ENCODE peak calls at places on chromosomes 11 and 22, in six cellular contexts. One of them, this sample, is unnamed.

GRCh38 chr11:58576792-58577440 is 1.3 kb upstream of the LPXN start:
- DNase-seq in neuronal stem cell: no peak
- DNase-seq in IMR-90: peak; percentile 66
- DNase-seq in H1: no peak
- DNase-seq in trophoblast cell: no peak
- DNase-seq in mesendoderm: peak; percentile 14
- DNase-seq in this sample: peak; percentile 79

GRCh38 chr22:27260087-27260730 is 541.3 kb downstream of the MN1 start:
- DNase-seq in neuronal stem cell: peak; percentile 81
- DNase-seq in IMR-90: no peak
- DNase-seq in H1: no peak
- DNase-seq in trophoblast cell: no peak
- DNase-seq in mesendoderm: no peak
- DNase-seq in this sample: no peak

GRCh38 chr11:66686801-66687750 is 9.4 kb upstream of the RBM4B start:
- DNase-seq in neuronal stem cell: no peak
- DNase-seq in IMR-90: no peak
- DNase-seq in H1: no peak
- DNase-seq in trophoblast cell: peak; percentile 19
- DNase-seq in mesendoderm: peak; percentile 8
- DNase-seq in this sample: no peak

GRCh38 chr11:79414644-79415317 is 26.0 kb downstream of the TENM4 start:
- DNase-seq in neuronal stem cell: no peak
- DNase-seq in IMR-90: peak; percentile 81
- DNase-seq in H1: no peak
- DNase-seq in trophoblast cell: no peak
- DNase-seq in mesendoderm: no peak
- DNase-seq in this sample: peak; percentile 65

GRCh38 chr11:106077609-106078517 is at the start of gene AASDHPPT:
- DNase-seq in neuronal stem cell: no peak
- DNase-seq in IMR-90: peak; percentile 29
- DNase-seq in H1: no peak
- DNase-seq in trophoblast cell: no peak
- DNase-seq in mesendoderm: no peak
- DNase-seq in this sample: no peak

GRCh38 chr11:113468666-113469345 is 6.4 kb downstream of the DRD2 start:
- DNase-seq in neuronal stem cell: no peak
- DNase-seq in IMR-90: no peak
- DNase-seq in H1: no peak
- DNase-seq in trophoblast cell: no peak
- DNase-seq in mesendoderm: no peak
- DNase-seq in this sample: no peak

GRCh38 chr11:10770626-10771254 is 19.7 kb downstream of the CTR9 start:
- DNase-seq in neuronal stem cell: peak; percentile 20
- DNase-seq in IMR-90: peak; percentile 55
- DNase-seq in H1: peak; percentile 61
- DNase-seq in trophoblast cell: peak; percentile 38
- DNase-seq in mesendoderm: peak; percentile 63
- DNase-seq in this sample: peak; percentile 67

GRCh38 chr11:118353084-118353710 is 6.2 kb upstream of the UBE4A start:
- DNase-seq in neuronal stem cell: no peak
- DNase-seq in IMR-90: peak; percentile 5
- DNase-seq in H1: no peak
- DNase-seq in trophoblast cell: no peak
- DNase-seq in mesendoderm: no peak
- DNase-seq in this sample: peak; percentile 34

GRCh38 chr22:33557836-33558235 is 362.4 kb downstream of the LARGE1 start:
- DNase-seq in neuronal stem cell: no peak
- DNase-seq in IMR-90: no peak
- DNase-seq in H1: no peak
- DNase-seq in trophoblast cell: no peak
- DNase-seq in mesendoderm: no peak
- DNase-seq in this sample: no peak

GRCh38 chr11:36367806-36368680 is 72.0 kb downstream of the PRR5L start:
- DNase-seq in neuronal stem cell: no peak
- DNase-seq in IMR-90: no peak
- DNase-seq in H1: no peak
- DNase-seq in trophoblast cell: no peak
- DNase-seq in mesendoderm: no peak
- DNase-seq in this sample: no peak

GRCh38 chr22:41891407-41891806 is 23.5 kb downstream of the SHISA8 start:
- DNase-seq in neuronal stem cell: no peak
- DNase-seq in IMR-90: no peak
- DNase-seq in H1: no peak
- DNase-seq in trophoblast cell: no peak
- DNase-seq in mesendoderm: no peak
- DNase-seq in this sample: no peak

GRCh38 chr11:116703421-116703820 is 69.4 kb downstream of the BUD13 start:
- DNase-seq in neuronal stem cell: peak; percentile 63
- DNase-seq in IMR-90: no peak
- DNase-seq in H1: peak; percentile 76
- DNase-seq in trophoblast cell: no peak
- DNase-seq in mesendoderm: peak; percentile 94
- DNase-seq in this sample: peak; percentile 9

GRCh38 chr11:5596611-5597201 is at the start of gene TRIM6:
- DNase-seq in neuronal stem cell: peak; percentile 18
- DNase-seq in IMR-90: peak; percentile 35
- DNase-seq in H1: peak; percentile 65
- DNase-seq in trophoblast cell: peak; percentile 45
- DNase-seq in mesendoderm: peak; percentile 82
- DNase-seq in this sample: peak; percentile 59

GRCh38 chr11:129417458-129417857 is 41.8 kb downstream of the BARX2 start:
- DNase-seq in neuronal stem cell: no peak
- DNase-seq in IMR-90: no peak
- DNase-seq in H1: no peak
- DNase-seq in trophoblast cell: no peak
- DNase-seq in mesendoderm: no peak
- DNase-seq in this sample: no peak

GRCh38 chr11:94183886-94184264 is 55.2 kb downstream of the PANX1 start:
- DNase-seq in neuronal stem cell: peak; percentile 66
- DNase-seq in IMR-90: peak; percentile 67
- DNase-seq in H1: peak; percentile 93
- DNase-seq in trophoblast cell: peak; percentile 60
- DNase-seq in mesendoderm: peak; percentile 86
- DNase-seq in this sample: peak; percentile 64

GRCh38 chr22:29156507-29156906 is 49.2 kb upstream of the EMID1 start:
- DNase-seq in neuronal stem cell: no peak
- DNase-seq in IMR-90: peak; percentile 5
- DNase-seq in H1: peak; percentile 68
- DNase-seq in trophoblast cell: no peak
- DNase-seq in mesendoderm: peak; percentile 67
- DNase-seq in this sample: peak; percentile 24

GRCh38 chr22:29328566-29329500 is 13.3 kb upstream of the RASL10A start:
- DNase-seq in neuronal stem cell: no peak
- DNase-seq in IMR-90: peak; percentile 22
- DNase-seq in H1: peak; percentile 41
- DNase-seq in trophoblast cell: no peak
- DNase-seq in mesendoderm: no peak
- DNase-seq in this sample: no peak

GRCh38 chr11:57275582-57275981 is 38.5 kb upstream of the APLNR start:
- DNase-seq in neuronal stem cell: no peak
- DNase-seq in IMR-90: peak; percentile 23
- DNase-seq in H1: no peak
- DNase-seq in trophoblast cell: no peak
- DNase-seq in mesendoderm: no peak
- DNase-seq in this sample: no peak

GRCh38 chr11:57276857-57277505 is 39.9 kb upstream of the APLNR start:
- DNase-seq in neuronal stem cell: no peak
- DNase-seq in IMR-90: peak; percentile 41
- DNase-seq in H1: no peak
- DNase-seq in trophoblast cell: no peak
- DNase-seq in mesendoderm: no peak
- DNase-seq in this sample: no peak

GRCh38 chr11:57276169-57276854 is 39.3 kb upstream of the APLNR start:
- DNase-seq in neuronal stem cell: no peak
- DNase-seq in IMR-90: no peak
- DNase-seq in H1: no peak
- DNase-seq in trophoblast cell: no peak
- DNase-seq in mesendoderm: no peak
- DNase-seq in this sample: no peak

GRCh38 chr11:57274904-57275498 is 38.0 kb upstream of the APLNR start:
- DNase-seq in neuronal stem cell: no peak
- DNase-seq in IMR-90: peak; percentile 51
- DNase-seq in H1: no peak
- DNase-seq in trophoblast cell: no peak
- DNase-seq in mesendoderm: no peak
- DNase-seq in this sample: no peak

DNA sequence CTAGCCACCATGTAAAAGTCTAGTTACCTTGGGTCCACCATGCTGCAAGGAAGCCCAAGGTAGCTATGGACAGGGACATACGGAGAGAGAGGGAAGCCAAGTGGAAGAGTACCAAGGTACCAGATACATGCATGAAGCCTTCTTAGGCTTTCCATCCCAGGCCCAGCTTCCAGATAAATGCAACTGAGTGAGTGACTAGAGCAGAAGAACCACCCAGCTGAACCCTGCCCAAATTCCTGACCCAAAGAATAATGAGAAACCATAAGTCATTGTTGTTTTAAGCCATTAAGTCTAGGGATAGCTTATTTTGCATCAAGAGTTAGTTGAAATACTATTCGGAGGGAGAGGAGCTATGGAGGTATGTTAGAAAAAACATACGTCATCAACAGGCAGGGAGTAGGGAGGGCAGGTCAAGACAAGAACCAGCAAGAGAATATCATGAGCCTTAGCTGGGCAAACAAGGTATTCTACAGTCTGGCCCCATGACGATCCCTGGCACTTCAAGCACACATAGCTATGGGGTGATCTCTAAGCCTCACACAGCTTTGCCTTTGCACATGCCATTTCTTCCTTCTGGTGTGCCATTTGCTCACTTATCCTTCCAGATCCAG is 36.5 kb upstream of the APLNR start:
- DNase-seq in neuronal stem cell: no peak
- DNase-seq in IMR-90: no peak
- DNase-seq in H1: no peak
- DNase-seq in trophoblast cell: no peak
- DNase-seq in mesendoderm: no peak
- DNase-seq in this sample: no peak
- H3K4me3 ChIP-seq in neuronal stem cell: no peak overlapping the region
- H3K4me3 ChIP-seq in IMR-90: no peak overlapping the region
- H3K4me3 ChIP-seq in H1: no peak overlapping the region
- H3K4me3 ChIP-seq in trophoblast cell: no peak overlapping the region
- H3K4me3 ChIP-seq in mesendoderm: no peak overlapping the region
- H3K4me3 ChIP-seq in this sample: no peak overlapping the region

DNA sequence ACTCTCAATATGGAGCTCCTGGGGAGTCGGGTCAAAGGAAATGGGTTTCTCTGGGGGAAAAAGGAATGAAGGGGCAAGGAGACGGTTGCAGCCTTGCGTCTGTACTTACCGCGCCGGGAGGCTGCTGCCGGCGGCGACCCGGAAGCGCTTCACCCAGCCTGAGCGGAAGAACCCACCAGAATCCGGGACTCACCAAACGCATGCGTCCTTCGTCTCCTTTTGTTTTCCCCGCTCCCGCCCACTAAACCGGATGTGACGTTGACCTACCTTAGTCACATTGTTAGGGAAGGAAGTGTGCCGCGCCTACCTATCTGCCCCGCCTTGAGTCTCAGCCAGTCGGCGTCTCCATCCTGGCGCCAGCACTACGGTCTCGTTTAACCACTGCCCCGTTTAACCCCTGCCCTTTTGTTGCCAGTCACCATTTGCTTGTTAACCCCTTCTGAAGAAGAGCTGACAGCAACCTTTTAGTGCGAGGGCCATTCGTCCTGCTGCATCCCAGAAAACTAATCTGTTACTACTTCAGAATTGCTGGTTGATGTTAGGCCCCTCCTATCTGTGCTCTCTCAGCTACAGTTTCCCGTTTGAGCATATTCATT is at the start of gene ANAPC15:
- DNase-seq in neuronal stem cell: peak; percentile 98
- DNase-seq in IMR-90: peak; percentile 99
- DNase-seq in H1: peak; percentile 94
- DNase-seq in trophoblast cell: peak; percentile 100
- DNase-seq in mesendoderm: peak; percentile 100
- DNase-seq in this sample: peak; percentile 99
- H2BK5ac ChIP-seq in neuronal stem cell: peak within 1 kb of the TSS; percentile 87
- H2BK5ac ChIP-seq in IMR-90: peak within 1 kb of the TSS; percentile 95
- H2BK5ac ChIP-seq in H1: peak within 1 kb of the TSS; percentile 97
- H2BK5ac ChIP-seq in trophoblast cell: peak within 1 kb of the TSS; percentile 93
- H2BK5ac ChIP-seq in mesendoderm: peak within 1 kb of the TSS; percentile 85
- H2BK5ac ChIP-seq in this sample: peak within 1 kb of the TSS; percentile 100

DNA sequence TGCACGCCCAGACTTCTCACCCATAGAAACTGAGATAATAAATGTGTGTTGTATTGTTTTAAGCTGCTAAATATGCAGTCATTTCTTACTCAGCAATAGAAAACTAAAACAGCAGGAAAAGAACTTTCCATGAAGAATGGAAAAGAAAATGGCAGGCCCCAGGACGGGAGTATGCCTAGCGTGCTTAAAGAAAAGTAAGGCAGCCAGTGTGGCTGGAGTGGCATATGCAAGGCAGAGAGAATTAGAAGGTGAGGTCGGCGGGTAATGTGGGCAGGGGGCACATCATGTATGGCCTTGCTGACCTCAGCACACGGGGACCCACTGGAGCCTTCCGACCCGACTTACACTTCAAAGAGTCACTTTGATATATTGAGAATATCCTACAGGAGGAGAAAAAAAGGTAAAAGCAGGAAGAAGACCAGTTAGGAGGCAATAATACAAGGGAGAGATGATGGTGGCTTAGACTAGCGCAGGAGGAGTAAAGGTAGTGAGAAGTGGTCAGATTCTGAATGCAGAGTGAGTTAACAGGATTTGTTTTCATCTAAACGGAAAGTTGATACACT is 20.5 kb downstream of the TBRG1 start:
- DNase-seq in neuronal stem cell: no peak
- DNase-seq in IMR-90: no peak
- DNase-seq in H1: no peak
- DNase-seq in trophoblast cell: no peak
- DNase-seq in mesendoderm: no peak
- DNase-seq in this sample: no peak
- H3K4me3 ChIP-seq in neuronal stem cell: no peak overlapping the region
- H3K4me3 ChIP-seq in IMR-90: no peak overlapping the region
- H3K4me3 ChIP-seq in H1: no peak overlapping the region
- H3K4me3 ChIP-seq in trophoblast cell: no peak overlapping the region
- H3K4me3 ChIP-seq in mesendoderm: no peak overlapping the region
- H3K4me3 ChIP-seq in this sample: no peak overlapping the region

DNA sequence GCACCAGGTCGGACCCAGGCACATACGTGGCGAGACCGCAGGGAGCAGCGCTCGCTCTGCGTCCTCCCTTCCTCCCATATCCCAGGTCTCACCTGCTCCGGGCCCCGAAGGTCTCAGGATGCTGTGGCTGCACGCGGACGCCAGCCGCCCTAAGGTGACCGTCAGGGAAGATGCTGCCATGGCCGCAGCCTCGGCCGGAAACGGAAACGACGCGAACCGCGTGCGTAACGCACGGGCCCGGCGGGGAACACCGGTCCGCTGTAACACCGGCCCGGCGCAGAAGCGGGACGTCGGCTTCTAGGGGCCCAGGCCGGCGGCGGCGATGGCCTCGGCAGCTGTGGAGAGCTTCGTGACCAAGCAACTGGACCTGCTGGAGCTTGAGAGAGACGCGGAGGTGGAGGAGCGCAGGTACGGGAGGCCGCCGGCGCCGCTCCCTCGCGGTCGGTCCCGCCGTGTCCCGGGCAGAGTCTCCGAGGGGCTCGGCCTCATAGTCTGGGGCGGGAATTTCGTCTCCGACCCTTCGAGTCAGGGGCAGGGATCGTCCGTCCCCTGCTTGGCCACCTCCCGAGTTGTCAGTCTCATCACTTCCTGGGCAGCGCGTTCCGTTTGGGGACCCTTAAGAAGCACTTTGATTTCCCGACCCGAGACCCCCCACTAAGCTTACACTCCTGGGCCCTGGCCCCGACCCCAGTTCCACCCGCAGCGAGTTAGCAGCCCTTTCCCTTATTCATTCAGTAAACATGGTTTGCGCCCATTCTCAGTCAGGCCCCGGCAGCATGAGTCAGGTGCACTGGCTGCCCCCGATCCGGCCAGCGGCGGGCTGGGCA is at the start of the genes IGHMBP2 and MRPL21:
- DNase-seq in neuronal stem cell: peak; percentile 81
- DNase-seq in IMR-90: peak; percentile 80
- DNase-seq in H1: peak; percentile 93
- DNase-seq in trophoblast cell: peak; percentile 83
- DNase-seq in mesendoderm: peak; percentile 89
- DNase-seq in this sample: peak; percentile 87
- H2BK5ac ChIP-seq in neuronal stem cell: peak within 1 kb of the TSS; percentile 94
- H2BK5ac ChIP-seq in IMR-90: peak within 1 kb of the TSS; percentile 89
- H2BK5ac ChIP-seq in H1: peak within 1 kb of the TSS; percentile 71
- H2BK5ac ChIP-seq in trophoblast cell: peak within 1 kb of the TSS; percentile 50
- H2BK5ac ChIP-seq in mesendoderm: peak within 1 kb of the TSS; percentile 59
- H2BK5ac ChIP-seq in this sample: no peak within 1 kb of the TSS

This sample was measured in mesenchymal stem cell.